ENCODE peak calls at places on chromosomes 7 and 10, in six cellular contexts. U, R, T, S, Z and F are unnamed samples.

GRCh38 chr7:73345538-73345937 is 17.6 kb downstream of the FKBP6 start:
- DNase-seq in U (no peak), R (no peak), T (no peak), S (no peak), Z (no peak), F (no peak)

GRCh38 chr7:143181349-143181748 is 1.9 kb upstream of the TAS2R39 start:
- DNase-seq in U (no peak), R (no peak), T (no peak), S (no peak), Z (no peak), F (no peak)

GRCh38 chr7:97835296-97836138 is 36.7 kb downstream of the ASNS start:
- DNase-seq in U (peak; percentile 73), R (peak; percentile 25), T (peak; percentile 81), S (peak; percentile 63), Z (peak; percentile 18), F (peak; percentile 50)

GRCh38 chr10:21020545-21020944 is 123.4 kb upstream of the NEBL start:
- DNase-seq in U (no peak), R (peak; percentile 9), T (peak; percentile 31), S (no peak), Z (no peak), F (peak; percentile 62)

GRCh38 chr10:61487506-61487905 is 34.3 kb upstream of the TMEM26 start:
- DNase-seq in U (no peak), R (no peak), T (peak; percentile 47), S (peak; percentile 58), Z (peak; percentile 57), F (no peak)

GRCh38 chr7:126839624-126840023 is 413.1 kb downstream of the GRM8 start:
- DNase-seq in U (no peak), R (no peak), T (no peak), S (no peak), Z (no peak), F (no peak)

GRCh38 chr7:2569421-2569820 is 10.6 kb downstream of the IQCE start:
- DNase-seq in U (no peak), R (no peak), T (no peak), S (no peak), Z (no peak), F (no peak)

GRCh38 chr7:69429817-69430501 is 168.3 kb upstream of the AUTS2 start:
- DNase-seq in U (peak; percentile 5), R (no peak), T (peak; percentile 74), S (no peak), Z (peak; percentile 71), F (peak; percentile 34)

GRCh38 chr10:52897162-52897561 is 124.6 kb upstream of the MBL2 start:
- DNase-seq in U (no peak), R (peak; percentile 73), T (no peak), S (no peak), Z (no peak), F (no peak)

GRCh38 chr10:77073066-77073960 is 564.3 kb downstream of the KCNMA1 start:
- DNase-seq in U (peak; percentile 59), R (no peak), T (peak; percentile 6), S (peak; percentile 19), Z (no peak), F (no peak)

GRCh38 chr7:74672343-74672915 is 14.9 kb downstream of the GTF2I start:
- DNase-seq in U (no peak), R (no peak), T (no peak), S (no peak), Z (no peak), F (no peak)

GRCh38 chr10:22017283-22018020 is 13.9 kb upstream of the DNAJC1 start:
- DNase-seq in U (peak; percentile 39), R (no peak), T (no peak), S (no peak), Z (no peak), F (no peak)

GRCh38 chr10:21184216-21184615 is 287.1 kb upstream of the NEBL start:
- DNase-seq in U (peak; percentile 48), R (peak; percentile 91), T (no peak), S (no peak), Z (no peak), F (no peak)

GRCh38 chr7:80644054-80644453 is 5.6 kb downstream of the CD36 start:
- DNase-seq in U (no peak), R (no peak), T (no peak), S (no peak), Z (no peak), F (no peak)

GRCh38 chr7:150378115-150378852 is 846 bp upstream of the ZNF775 start:
- DNase-seq in U (peak; percentile 57), R (no peak), T (peak; percentile 70), S (peak; percentile 57), Z (peak; percentile 73), F (peak; percentile 96)

GRCh38 chr10:96831867-96832720 is at the start of gene LCOR:
- DNase-seq in U (peak; percentile 86), R (peak; percentile 86), T (peak; percentile 93), S (peak; percentile 86), Z (peak; percentile 83), F (peak; percentile 85)

GRCh38 chr10:68813554-68813953 is 13.8 kb upstream of the STOX1 start:
- DNase-seq in U (no peak), R (no peak), T (no peak), S (no peak), Z (no peak), F (no peak)

GRCh38 chr10:1966698-1967097 is 229.4 kb upstream of the ADARB2 start:
- DNase-seq in U (no peak), R (peak; percentile 13), T (no peak), S (no peak), Z (no peak), F (no peak)

GRCh38 chr10:32142646-32143045 is 86.4 kb upstream of the KIF5B start:
- DNase-seq in U (no peak), R (peak; percentile 83), T (peak; percentile 76), S (peak; percentile 63), Z (peak; percentile 36), F (no peak)

GRCh38 chr7:150341263-150342118 is at the start of gene RARRES2:
- DNase-seq in U (peak; percentile 74), R (no peak), T (no peak), S (no peak), Z (no peak), F (peak; percentile 75)

GRCh38 chr10:75243426-75243825 is 7.7 kb upstream of the COMTD1 start:
- DNase-seq in U (no peak), R (no peak), T (no peak), S (no peak), Z (no peak), F (no peak)

GRCh38 chr7:29370531-29371314 is 176.1 kb downstream of the CHN2 start:
- DNase-seq in U (peak; percentile 7), R (peak; percentile 84), T (peak; percentile 71), S (no peak), Z (peak; percentile 64), F (no peak)

GRCh38 chr10:1255166-1255565 is 199.0 kb downstream of the WDR37 start:
- DNase-seq in U (no peak), R (no peak), T (no peak), S (no peak), Z (no peak), F (no peak)

DNA sequence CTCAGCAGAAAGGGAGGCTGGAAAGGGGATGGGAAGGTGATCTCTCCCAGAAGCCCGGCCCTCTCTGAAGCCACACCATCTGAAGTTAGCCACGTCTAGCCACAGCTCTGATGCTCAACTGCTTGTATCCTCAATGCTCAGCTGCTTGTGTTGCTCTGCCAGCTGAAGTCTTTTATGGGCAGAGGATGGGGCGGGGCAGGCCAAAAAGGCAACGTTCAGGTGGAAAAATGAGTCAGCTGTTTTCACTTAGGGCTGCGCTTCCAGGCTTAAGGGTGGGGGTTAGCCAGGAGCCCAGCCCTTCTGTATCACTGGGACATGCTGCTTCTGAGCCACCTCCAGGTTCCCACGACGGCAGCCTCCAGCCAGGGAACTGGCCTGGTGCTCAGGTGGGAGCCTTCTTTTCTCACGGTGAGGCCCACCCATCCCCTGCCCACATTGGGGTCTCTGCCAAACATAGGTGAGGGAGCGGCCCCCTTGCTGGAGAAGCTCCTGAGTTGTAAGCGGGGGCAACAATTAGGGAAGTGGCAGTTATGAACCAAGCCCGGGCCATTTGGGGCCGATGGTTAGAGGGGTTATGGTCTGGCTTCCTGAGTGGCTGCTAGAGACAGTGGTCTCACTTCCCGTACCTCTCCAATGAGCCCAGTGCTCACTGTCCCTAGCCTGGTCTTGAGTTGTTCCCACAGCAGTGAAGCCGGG is 44.8 kb upstream of the CNPY1 start:
- DNase-seq in U (no peak), R (peak; percentile 45), T (no peak), S (no peak), Z (no peak), F (no peak)
- H3K9ac ChIP-seq in U (no peak overlapping the region), R (no peak overlapping the region), T (no peak overlapping the region), S (no peak overlapping the region), Z (no peak overlapping the region), F (no peak overlapping the region)

GRCh38 chr10:35642023-35642792 is at the start of gene FZD8:
- DNase-seq in U (peak; percentile 89), R (peak; percentile 95), T (peak; percentile 97), S (peak; percentile 90), Z (peak; percentile 84), F (peak; percentile 93)
- H3K9ac ChIP-seq in U (peak within 1 kb of the TSS; percentile 30), R (peak within 1 kb of the TSS; percentile 63), T (peak within 1 kb of the TSS; percentile 70), S (peak within 1 kb of the TSS; percentile 46), Z (peak within 1 kb of the TSS; percentile 77), F (no peak within 1 kb of the TSS)

DNA sequence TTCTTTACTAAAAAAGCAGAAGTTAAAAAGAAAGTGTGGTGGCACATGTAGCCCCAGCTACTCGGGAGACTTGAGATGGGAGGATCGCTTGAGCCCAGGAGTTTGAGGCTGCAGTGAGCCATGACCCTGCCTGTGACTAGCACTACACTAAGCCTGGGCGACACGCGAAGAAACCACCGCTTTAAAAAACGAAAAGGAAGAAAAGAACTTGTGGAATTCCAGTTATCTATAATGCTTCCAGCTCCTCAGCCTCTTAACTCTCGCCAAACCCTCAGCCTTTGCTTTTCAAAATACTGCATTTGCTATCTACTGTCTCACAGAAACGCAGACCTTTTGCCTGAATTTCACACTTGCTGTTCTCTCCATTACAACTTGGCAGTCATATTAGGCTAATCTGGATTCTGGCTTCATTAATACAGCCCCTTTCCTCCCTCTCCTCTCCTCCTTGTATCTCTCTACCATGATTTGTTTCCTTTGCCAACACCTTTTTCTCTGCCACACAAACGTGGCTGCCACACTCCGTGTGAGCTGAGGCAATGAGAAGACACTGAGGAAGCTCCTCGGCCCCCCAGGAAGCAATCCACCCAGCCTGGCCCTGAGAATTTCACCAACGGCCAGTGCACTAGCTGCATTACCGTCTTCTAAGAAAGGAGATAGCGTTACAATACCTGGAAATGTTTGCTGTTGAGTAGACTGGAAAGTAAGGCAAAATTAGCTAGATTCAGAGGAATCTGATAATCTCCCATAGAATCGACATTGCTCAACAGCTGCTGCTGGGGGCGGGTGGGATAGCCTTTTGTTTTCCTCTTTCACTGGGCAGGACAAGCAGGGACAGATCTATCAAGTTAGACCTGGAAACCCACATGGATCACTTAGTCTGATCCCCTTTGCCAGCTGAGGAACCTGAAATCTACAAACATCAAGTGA is 37.2 kb downstream of the CALML5 start:
- DNase-seq in U (no peak), R (peak; percentile 46), T (peak; percentile 37), S (peak; percentile 35), Z (peak; percentile 50), F (no peak)
- H3K9ac ChIP-seq in U (no peak overlapping the region), R (no peak overlapping the region), T (no peak overlapping the region), S (no peak overlapping the region), Z (no peak overlapping the region), F (no peak overlapping the region)

DNA sequence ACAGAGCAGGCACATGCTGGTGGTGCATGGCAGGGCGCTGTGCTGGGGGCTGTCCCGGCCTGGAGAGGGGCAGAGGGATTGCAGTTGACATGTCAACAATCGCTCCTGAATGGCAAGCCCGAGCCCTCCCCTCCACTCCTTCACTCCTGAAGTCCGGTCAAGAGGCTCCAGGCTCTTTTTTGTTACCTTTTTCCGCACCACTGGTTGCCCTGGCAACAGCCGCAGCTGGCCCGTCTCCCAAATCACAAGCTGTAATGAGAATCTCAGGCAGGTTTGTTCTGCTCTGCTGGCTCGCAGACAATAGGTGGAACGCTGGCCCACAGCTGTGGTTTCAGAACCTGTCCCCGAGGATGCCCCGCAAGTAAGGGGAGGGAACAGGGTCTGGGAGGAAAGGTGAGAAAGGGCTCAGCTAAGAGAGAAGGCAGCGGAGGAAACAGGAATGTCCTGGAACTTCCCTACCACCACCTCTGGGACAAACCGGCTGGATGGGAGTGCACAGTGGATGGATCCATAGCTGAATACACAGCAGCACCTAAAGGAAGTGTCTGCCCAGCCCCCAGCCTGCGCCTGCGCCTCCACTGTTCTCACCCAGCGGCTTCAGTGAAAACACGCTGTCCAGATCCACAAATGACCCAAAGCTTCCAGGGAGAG is 58.9 kb downstream of the CALML3 start:
- DNase-seq in U (no peak), R (peak; percentile 98), T (no peak), S (no peak), Z (peak; percentile 60), F (peak; percentile 84)
- H3K9ac ChIP-seq in U (no peak overlapping the region), R (peak overlapping the region; percentile 97), T (no peak overlapping the region), S (no peak overlapping the region), Z (peak overlapping the region; percentile 9), F (no peak overlapping the region)